ENCODE peak calls at places on chromosomes 11 and 22, in four cellular contexts. One of them, this sample, is unnamed.

GRCh38 chr11:73995731-73996130 is 13.1 kb upstream of the UCP2 start:
- DNase-seq in K562: no peak
- DNase-seq in HepG2: no peak
- DNase-seq in HCT116: no peak
- DNase-seq in this sample: no peak

GRCh38 chr11:85844439-85845051 is 10.6 kb upstream of the CCDC83 start:
- DNase-seq in K562: no peak
- DNase-seq in HepG2: no peak
- DNase-seq in HCT116: peak; percentile 77
- DNase-seq in this sample: no peak

GRCh38 chr22:42955087-42955630 is 59.8 kb downstream of the PACSIN2 start:
- DNase-seq in K562: no peak
- DNase-seq in HepG2: no peak
- DNase-seq in HCT116: no peak
- DNase-seq in this sample: no peak

GRCh38 chr11:112655386-112655785 is 305.8 kb upstream of the NCAM1 start:
- DNase-seq in K562: peak; percentile 1
- DNase-seq in HepG2: no peak
- DNase-seq in HCT116: no peak
- DNase-seq in this sample: no peak

GRCh38 chr11:133366088-133366487 is 166.2 kb downstream of the OPCML start:
- DNase-seq in K562: no peak
- DNase-seq in HepG2: no peak
- DNase-seq in HCT116: no peak
- DNase-seq in this sample: no peak

GRCh38 chr22:50714631-50715179 is 23.3 kb upstream of the ACR start:
- DNase-seq in K562: no peak
- DNase-seq in HepG2: no peak
- DNase-seq in HCT116: no peak
- DNase-seq in this sample: no peak

GRCh38 chr11:70002433-70002832 is 75.7 kb upstream of the ANO1 start:
- DNase-seq in K562: no peak
- DNase-seq in HepG2: no peak
- DNase-seq in HCT116: no peak
- DNase-seq in this sample: no peak

GRCh38 chr11:31921066-31921465 is 109.9 kb upstream of the PAX6 start:
- DNase-seq in K562: no peak
- DNase-seq in HepG2: no peak
- DNase-seq in HCT116: no peak
- DNase-seq in this sample: no peak

GRCh38 chr11:134343646-134344045 is 11.9 kb downstream of the GLB1L2 start:
- DNase-seq in K562: no peak
- DNase-seq in HepG2: no peak
- DNase-seq in HCT116: no peak
- DNase-seq in this sample: no peak

GRCh38 chr11:35418847-35419712 is at the start of gene SLC1A2:
- DNase-seq in K562: no peak
- DNase-seq in HepG2: no peak
- DNase-seq in HCT116: no peak
- DNase-seq in this sample: no peak

GRCh38 chr11:57313071-57313787 is 11.5 kb downstream of the TNKS1BP1 start:
- DNase-seq in K562: no peak
- DNase-seq in HepG2: no peak
- DNase-seq in HCT116: no peak
- DNase-seq in this sample: no peak

GRCh38 chr11:72331761-72332160 is 87.8 kb upstream of the PHOX2A start:
- DNase-seq in K562: no peak
- DNase-seq in HepG2: no peak
- DNase-seq in HCT116: no peak
- DNase-seq in this sample: no peak

GRCh38 chr11:10379022-10379421 is 74.1 kb downstream of the ADM start:
- DNase-seq in K562: peak; percentile 39
- DNase-seq in HepG2: no peak
- DNase-seq in HCT116: no peak
- DNase-seq in this sample: no peak

GRCh38 chr11:70811915-70812314 is 413.6 kb downstream of the CTTN start:
- DNase-seq in K562: no peak
- DNase-seq in HepG2: no peak
- DNase-seq in HCT116: no peak
- DNase-seq in this sample: no peak

GRCh38 chr22:23608583-23608982 is 23.5 kb downstream of the DRICH1 start:
- DNase-seq in K562: peak; percentile 45
- DNase-seq in HepG2: no peak
- DNase-seq in HCT116: no peak
- DNase-seq in this sample: no peak

GRCh38 chr22:44599084-44599483 is 101.1 kb upstream of the RTL6 start:
- DNase-seq in K562: no peak
- DNase-seq in HepG2: no peak
- DNase-seq in HCT116: no peak
- DNase-seq in this sample: no peak

GRCh38 chr22:32904044-32904443 is 102.5 kb downstream of the TIMP3 start:
- DNase-seq in K562: peak; percentile 62
- DNase-seq in HepG2: peak; percentile 23
- DNase-seq in HCT116: peak; percentile 51
- DNase-seq in this sample: no peak

DNA sequence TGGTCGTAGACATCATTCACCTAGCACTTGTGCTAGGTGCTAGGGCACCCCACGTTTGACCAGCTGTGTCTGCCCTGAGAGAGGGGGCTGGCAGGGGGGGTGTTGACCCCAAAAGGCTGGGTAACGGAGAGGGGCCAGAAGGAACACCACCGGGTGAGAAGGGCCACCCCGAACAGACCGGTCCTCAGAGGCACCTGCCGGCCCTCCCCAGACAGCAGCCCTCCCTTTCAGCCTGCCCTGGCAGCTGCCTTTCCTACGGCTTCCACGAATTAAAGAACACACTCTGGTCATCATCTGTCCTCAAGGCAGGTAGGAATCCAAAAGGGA is 977 bp upstream of the KCNJ5 start:
- DNase-seq in K562: no peak
- DNase-seq in HepG2: no peak
- DNase-seq in HCT116: no peak
- DNase-seq in this sample: no peak
- H3K4me3 ChIP-seq in K562: no peak overlapping the region
- H3K4me3 ChIP-seq in HepG2: no peak overlapping the region
- H3K4me3 ChIP-seq in HCT116: peak overlapping the region; percentile 67
- H3K4me3 ChIP-seq in this sample: peak overlapping the region; percentile 46

GRCh38 chr22:17250380-17251129 is 31.3 kb upstream of the ADA2 start:
- DNase-seq in K562: no peak
- DNase-seq in HepG2: no peak
- DNase-seq in HCT116: no peak
- DNase-seq in this sample: no peak

GRCh38 chr22:17243524-17243923 is 24.3 kb upstream of the ADA2 start:
- DNase-seq in K562: peak; percentile 9
- DNase-seq in HepG2: no peak
- DNase-seq in HCT116: no peak
- DNase-seq in this sample: no peak

DNA sequence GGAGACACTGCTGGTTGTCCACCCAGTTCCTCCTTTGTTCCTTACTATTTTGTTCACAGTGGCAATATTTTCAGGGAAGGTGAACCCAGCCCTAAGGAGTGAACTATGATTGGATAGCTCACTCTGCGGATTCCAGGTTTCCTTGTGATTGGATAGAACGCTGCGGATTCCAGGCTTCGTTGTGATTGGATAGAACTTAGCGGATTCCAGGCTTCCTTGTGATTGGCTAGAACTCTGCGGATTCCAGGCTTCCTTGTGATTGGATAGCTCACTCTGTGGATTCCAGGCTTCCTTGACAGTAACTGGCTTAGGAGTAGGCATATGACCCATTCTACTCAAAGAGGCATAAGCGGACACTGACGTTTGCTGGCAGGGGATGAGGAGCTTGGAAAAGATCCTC is 28.6 kb upstream of the ADA2 start:
- DNase-seq in K562: no peak
- DNase-seq in HepG2: no peak
- DNase-seq in HCT116: no peak
- DNase-seq in this sample: no peak
- TF ChIP-seq TCF7L2 in K562: no peak
- TF ChIP-seq TCF7L2 in HepG2: no peak
- TF ChIP-seq TCF7L2 in HCT116: no peak
- TF ChIP-seq TCF7L2 in this sample: no peak

GRCh38 chr22:39244073-39244495 is 698 bp downstream of the PDGFB start:
- DNase-seq in K562: no peak
- DNase-seq in HepG2: no peak
- DNase-seq in HCT116: no peak
- DNase-seq in this sample: no peak
- H3K4me3 ChIP-seq in K562: peak overlapping the region; percentile 31
- H3K4me3 ChIP-seq in HepG2: peak overlapping the region; percentile 67
- H3K4me3 ChIP-seq in HCT116: peak overlapping the region; percentile 96
- H3K4me3 ChIP-seq in this sample: peak overlapping the region; percentile 66

GRCh38 chr22:28025866-28026575 is 107.0 kb upstream of the PITPNB start:
- DNase-seq in K562: no peak
- DNase-seq in HepG2: no peak
- DNase-seq in HCT116: no peak
- DNase-seq in this sample: no peak
- TF ChIP-seq TCF7L2 in K562: no peak
- TF ChIP-seq TCF7L2 in HepG2: no peak
- TF ChIP-seq TCF7L2 in HCT116: no peak
- TF ChIP-seq TCF7L2 in this sample: no peak

GRCh38 chr11:123357990-123358827 is 71.9 kb upstream of the GRAMD1B start:
- DNase-seq in K562: no peak
- DNase-seq in HepG2: no peak
- DNase-seq in HCT116: no peak
- DNase-seq in this sample: no peak
- H3K4me3 ChIP-seq in K562: no peak overlapping the region
- H3K4me3 ChIP-seq in HepG2: no peak overlapping the region
- H3K4me3 ChIP-seq in HCT116: no peak overlapping the region
- H3K4me3 ChIP-seq in this sample: peak overlapping the region; percentile 22

GRCh38 chr11:117572671-117573070 is 224.3 kb downstream of the DSCAML1 start:
- DNase-seq in K562: no peak
- DNase-seq in HepG2: no peak
- DNase-seq in HCT116: no peak
- DNase-seq in this sample: no peak

GRCh38 chr11:117573326-117573725 is 223.7 kb downstream of the DSCAML1 start:
- DNase-seq in K562: no peak
- DNase-seq in HepG2: no peak
- DNase-seq in HCT116: no peak
- DNase-seq in this sample: no peak

GRCh38 chr11:117572129-117572528 is 224.9 kb downstream of the DSCAML1 start:
- DNase-seq in K562: no peak
- DNase-seq in HepG2: no peak
- DNase-seq in HCT116: no peak
- DNase-seq in this sample: no peak

GRCh38 chr11:117574551-117574950 is 222.5 kb downstream of the DSCAML1 start:
- DNase-seq in K562: no peak
- DNase-seq in HepG2: no peak
- DNase-seq in HCT116: no peak
- DNase-seq in this sample: no peak

DNA sequence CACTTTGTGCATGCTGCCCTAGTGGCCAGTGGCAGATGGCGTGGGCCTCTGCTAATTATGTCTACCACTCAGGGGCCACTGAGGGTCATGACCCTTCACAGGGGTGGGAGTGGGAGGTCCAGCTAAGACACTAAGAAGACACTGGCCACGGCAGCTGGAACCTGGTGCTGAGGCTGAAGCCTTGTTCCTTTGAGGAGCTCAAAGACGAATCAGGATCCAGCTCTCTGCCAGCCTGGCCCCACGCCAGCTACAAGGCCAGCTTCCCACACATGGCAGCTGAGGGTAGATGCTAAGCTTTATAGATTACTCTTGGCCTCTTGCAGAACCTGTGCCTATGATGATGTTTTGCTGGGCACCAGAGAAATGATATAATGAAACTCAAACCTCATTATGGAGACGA is 226.3 kb downstream of the DSCAML1 start:
- DNase-seq in K562: no peak
- DNase-seq in HepG2: no peak
- DNase-seq in HCT116: no peak
- DNase-seq in this sample: no peak
- TF ChIP-seq TCF7L2 in K562: no peak
- TF ChIP-seq TCF7L2 in HepG2: no peak
- TF ChIP-seq TCF7L2 in HCT116: no peak
- TF ChIP-seq TCF7L2 in this sample: no peak

GRCh38 chr22:17258015-17258827 is 39.0 kb upstream of the ADA2 start:
- DNase-seq in K562: peak; percentile 39
- DNase-seq in HepG2: no peak
- DNase-seq in HCT116: no peak
- DNase-seq in this sample: no peak

GRCh38 chr22:17260291-17260690 is 41.1 kb upstream of the ADA2 start:
- DNase-seq in K562: no peak
- DNase-seq in HepG2: no peak
- DNase-seq in HCT116: no peak
- DNase-seq in this sample: no peak

GRCh38 chr22:17260950-17261349 is 41.7 kb upstream of the ADA2 start:
- DNase-seq in K562: no peak
- DNase-seq in HepG2: no peak
- DNase-seq in HCT116: no peak
- DNase-seq in this sample: no peak

GRCh38 chr22:17257091-17257490 is 37.9 kb upstream of the ADA2 start:
- DNase-seq in K562: no peak
- DNase-seq in HepG2: no peak
- DNase-seq in HCT116: no peak
- DNase-seq in this sample: no peak

GRCh38 chr22:17257578-17257977 is 38.3 kb upstream of the ADA2 start:
- DNase-seq in K562: no peak
- DNase-seq in HepG2: no peak
- DNase-seq in HCT116: no peak
- DNase-seq in this sample: no peak
- H3K4me3 ChIP-seq in K562: no peak overlapping the region
- H3K4me3 ChIP-seq in HepG2: no peak overlapping the region
- H3K4me3 ChIP-seq in HCT116: no peak overlapping the region
- H3K4me3 ChIP-seq in this sample: no peak overlapping the region

DNA sequence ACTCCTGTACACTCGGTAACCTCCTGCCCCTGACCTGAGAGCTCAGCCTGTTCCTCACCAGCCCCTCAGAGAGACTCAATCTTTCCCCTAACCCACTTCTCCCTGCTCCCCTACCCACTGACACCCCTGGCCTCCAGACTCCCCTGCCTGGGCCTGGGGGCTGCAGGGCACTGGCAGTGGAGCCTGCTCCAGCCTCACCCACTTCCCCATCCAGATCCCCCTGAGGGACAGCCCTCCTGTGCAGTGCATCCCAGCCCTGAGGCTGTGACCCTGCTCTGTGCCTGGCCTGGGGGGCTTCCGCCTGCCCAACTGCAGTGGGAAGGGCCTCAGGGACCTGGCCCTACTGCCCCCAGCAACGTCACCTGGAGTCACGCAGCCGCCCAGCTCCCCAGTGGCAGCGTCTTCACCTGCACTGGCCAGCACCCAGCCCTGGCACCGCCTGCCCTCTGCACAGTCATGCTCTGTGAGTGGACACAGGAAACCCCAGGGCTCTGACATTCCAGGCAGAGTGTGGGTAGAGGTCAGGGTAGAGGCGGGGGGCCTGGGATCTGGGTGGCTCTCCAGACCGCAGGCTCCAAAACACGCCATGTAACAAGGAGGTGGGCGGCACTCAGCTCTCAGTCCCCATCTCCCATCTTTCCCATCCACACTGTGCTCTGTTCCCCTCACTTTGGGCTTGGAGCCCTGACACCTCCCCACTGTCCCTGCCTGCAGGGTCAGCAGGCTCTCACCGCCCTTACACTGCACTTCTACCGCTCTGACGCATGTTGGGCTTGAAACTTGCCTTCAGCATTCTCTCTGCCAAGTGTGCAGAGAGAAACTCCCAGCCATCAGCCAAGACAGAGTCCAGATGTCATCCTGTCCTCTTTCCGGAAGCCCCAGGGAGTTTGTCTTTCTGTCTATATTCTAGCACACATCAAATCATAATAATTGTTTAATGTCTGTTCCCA is 5.1 kb downstream of the VSIG10L2 start:
- DNase-seq in K562: no peak
- DNase-seq in HepG2: no peak
- DNase-seq in HCT116: no peak
- DNase-seq in this sample: no peak
- TF ChIP-seq TCF7L2 in K562: no peak
- TF ChIP-seq TCF7L2 in HepG2: no peak
- TF ChIP-seq TCF7L2 in HCT116: no peak
- TF ChIP-seq TCF7L2 in this sample: no peak

This sample was measured in Panc1.